ENCODE peak calls at places on chromosomes 1 and 21, in six cellular contexts. X is RWPE1, P is OCI-LY7, W is WTC11, O is astrocyte of the spinal cord, Z is AG09309. Q is an unnamed sample.

GRCh38 chr1:197799271-197799670 is 24.0 kb upstream of the DENND1B start:
- DNase-seq in X (peak), P (no peak), W (no peak), O (peak), Z (peak), Q (no peak)

GRCh38 chr1:165943198-165943597 is 115.8 kb downstream of the UCK2 start:
- DNase-seq in X (no peak), P (no peak), W (no peak), O (no peak), Z (no peak), Q (no peak)

GRCh38 chr1:25672763-25673409 is 56.3 kb downstream of the MAN1C1 start:
- DNase-seq in X (no peak), P (no peak), W (no peak), O (no peak), Z (no peak), Q (no peak)

GRCh38 chr1:54314691-54315455 is 91.3 kb downstream of the SSBP3 start:
- DNase-seq in X (no peak), P (no peak), W (no peak), O (no peak), Z (no peak), Q (no peak)

GRCh38 chr1:239976130-239976968 is 115.3 kb upstream of the FMN2 start:
- DNase-seq in X (peak), P (peak), W (peak), O (peak), Z (peak), Q (no peak)

GRCh38 chr1:1199961-1200875 is 6.2 kb downstream of the TNFRSF18 start:
- DNase-seq in X (no peak), P (no peak), W (no peak), O (no peak), Z (no peak), Q (no peak)

GRCh38 chr1:65259816-65260215 is 49.5 kb upstream of the DNAJC6 start:
- DNase-seq in X (no peak), P (no peak), W (no peak), O (no peak), Z (no peak), Q (no peak)

GRCh38 chr1:85815906-85816305 is 107.7 kb upstream of the ZNHIT6 start:
- DNase-seq in X (no peak), P (no peak), W (no peak), O (no peak), Z (no peak), Q (no peak)

GRCh38 chr1:54409156-54410142 is 3.3 kb upstream of the SSBP3 start:
- DNase-seq in X (no peak), P (peak), W (no peak), O (no peak), Z (no peak), Q (no peak)

GRCh38 chr1:183180213-183180612 is 5.9 kb upstream of the LAMC2 start:
- DNase-seq in X (no peak), P (no peak), W (no peak), O (peak), Z (peak), Q (no peak)

GRCh38 chr1:223219846-223220610 is 77.0 kb upstream of the TLR5 start:
- DNase-seq in X (no peak), P (no peak), W (no peak), O (no peak), Z (no peak), Q (no peak)

GRCh38 chr21:30436986-30437385 is 3.1 kb upstream of the KRTAP15-1 start:
- DNase-seq in X (no peak), P (no peak), W (no peak), O (no peak), Z (no peak), Q (no peak)

GRCh38 chr1:44505210-44505993 is 100.3 kb downstream of the RNF220 start:
- DNase-seq in X (no peak), P (no peak), W (no peak), O (peak), Z (no peak), Q (no peak)

GRCh38 chr21:21268061-21268471 is 269.9 kb downstream of the NCAM2 start:
- DNase-seq in X (no peak), P (no peak), W (no peak), O (peak), Z (no peak), Q (no peak)

GRCh38 chr1:155069551-155070391 is 6.2 kb downstream of the EFNA4 start:
- DNase-seq in X (no peak), P (no peak), W (no peak), O (no peak), Z (no peak), Q (no peak)

GRCh38 chr1:204268101-204268500 is 54.3 kb upstream of the GOLT1A start:
- DNase-seq in X (no peak), P (no peak), W (no peak), O (no peak), Z (no peak), Q (no peak)

GRCh38 chr1:11573293-11573692 is 80.9 kb downstream of the FBXO2 start:
- DNase-seq in X (no peak), P (no peak), W (no peak), O (no peak), Z (no peak), Q (no peak)

GRCh38 chr1:11569954-11570353 is 84.3 kb downstream of the FBXO2 start:
- DNase-seq in X (no peak), P (no peak), W (no peak), O (no peak), Z (no peak), Q (no peak)

GRCh38 chr1:11569551-11569950 is 84.7 kb downstream of the FBXO2 start:
- DNase-seq in X (peak), P (no peak), W (no peak), O (no peak), Z (no peak), Q (no peak)

GRCh38 chr1:11570821-11571220 is 83.4 kb downstream of the FBXO2 start:
- DNase-seq in X (no peak), P (no peak), W (no peak), O (no peak), Z (no peak), Q (no peak)

DNA sequence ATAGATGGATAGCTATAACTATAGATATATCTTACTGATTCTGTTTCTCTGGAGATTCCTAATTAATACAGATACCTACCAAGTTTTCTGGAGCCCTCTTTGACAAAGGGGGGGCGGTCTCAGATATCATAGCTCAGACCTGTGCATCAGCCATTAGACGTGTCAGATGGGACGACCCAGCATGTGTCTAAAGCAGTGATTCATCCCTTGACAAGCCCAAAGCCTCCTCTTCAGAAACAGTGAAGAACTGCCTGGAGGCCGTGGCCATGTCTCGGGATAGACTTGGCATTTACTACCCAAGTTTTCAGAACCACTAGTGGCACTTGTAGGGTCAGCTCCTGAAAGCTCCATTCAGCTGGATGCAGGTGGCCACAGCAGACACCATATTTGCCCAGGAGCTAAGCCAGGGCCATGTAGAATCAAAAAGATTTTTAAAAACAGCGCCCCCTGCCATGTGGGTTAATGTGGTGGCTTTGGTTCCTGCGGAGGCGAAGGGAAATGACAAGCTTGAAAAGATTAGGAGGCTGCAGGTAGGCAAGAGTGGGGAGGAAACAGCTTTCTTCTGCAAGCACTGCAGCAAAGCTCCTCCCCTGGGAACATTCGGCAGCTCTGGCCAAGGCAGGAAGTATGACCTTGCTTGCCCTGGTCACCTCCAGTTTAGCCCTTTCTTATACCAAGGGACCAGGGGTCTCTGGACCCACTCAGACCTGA is 82.2 kb downstream of the FBXO2 start:
- DNase-seq in X (no peak), P (peak), W (peak), O (no peak), Z (no peak), Q (no peak)
- TF ChIP-seq CTCF in X (no peak), P (peak), W (peak), O (no peak), Z (no peak), Q (no peak)

GRCh38 chr1:234322979-234323378 is 50.3 kb upstream of the COA6 start:
- DNase-seq in X (no peak), P (peak), W (peak), O (peak), Z (no peak), Q (no peak)
- TF ChIP-seq CTCF in X (no peak), P (peak), W (peak), O (peak), Z (peak), Q (peak)

GRCh38 chr1:206430031-206430983 is 40.0 kb upstream of the IKBKE start:
- DNase-seq in X (peak), P (no peak), W (no peak), O (peak), Z (peak), Q (peak)

GRCh38 chr1:206421616-206422355 is 48.5 kb upstream of the IKBKE start:
- DNase-seq in X (no peak), P (no peak), W (no peak), O (no peak), Z (no peak), Q (no peak)

GRCh38 chr1:206422525-206422924 is 47.8 kb upstream of the IKBKE start:
- DNase-seq in X (no peak), P (no peak), W (no peak), O (no peak), Z (no peak), Q (no peak)

GRCh38 chr1:206429421-206429820 is 40.9 kb upstream of the IKBKE start:
- DNase-seq in X (no peak), P (no peak), W (no peak), O (no peak), Z (no peak), Q (no peak)

DNA sequence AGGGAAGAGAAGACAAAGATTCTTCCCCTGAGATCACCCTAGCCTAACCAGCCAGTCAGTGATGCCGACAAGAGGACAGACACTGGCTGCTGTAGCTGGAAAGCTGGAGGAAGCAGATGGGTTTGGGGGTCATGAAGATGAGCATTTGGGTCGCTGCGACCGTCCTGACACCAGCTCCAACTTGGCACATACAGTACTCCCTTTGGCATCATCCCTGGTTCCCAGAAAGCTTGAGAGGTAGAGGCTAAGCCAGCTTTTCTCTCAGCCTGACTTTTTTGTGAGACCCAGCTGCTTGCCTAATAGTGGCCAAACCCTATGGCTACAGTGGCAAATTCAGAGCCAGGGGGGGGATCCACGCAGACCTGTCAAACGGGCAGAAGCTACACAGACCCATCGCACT is 43.0 kb upstream of the IKBKE start:
- DNase-seq in X (no peak), P (no peak), W (no peak), O (no peak), Z (no peak), Q (no peak)
- TF ChIP-seq CTCF in X (no peak), P (no peak), W (no peak), O (no peak), Z (no peak), Q (no peak)

DNA sequence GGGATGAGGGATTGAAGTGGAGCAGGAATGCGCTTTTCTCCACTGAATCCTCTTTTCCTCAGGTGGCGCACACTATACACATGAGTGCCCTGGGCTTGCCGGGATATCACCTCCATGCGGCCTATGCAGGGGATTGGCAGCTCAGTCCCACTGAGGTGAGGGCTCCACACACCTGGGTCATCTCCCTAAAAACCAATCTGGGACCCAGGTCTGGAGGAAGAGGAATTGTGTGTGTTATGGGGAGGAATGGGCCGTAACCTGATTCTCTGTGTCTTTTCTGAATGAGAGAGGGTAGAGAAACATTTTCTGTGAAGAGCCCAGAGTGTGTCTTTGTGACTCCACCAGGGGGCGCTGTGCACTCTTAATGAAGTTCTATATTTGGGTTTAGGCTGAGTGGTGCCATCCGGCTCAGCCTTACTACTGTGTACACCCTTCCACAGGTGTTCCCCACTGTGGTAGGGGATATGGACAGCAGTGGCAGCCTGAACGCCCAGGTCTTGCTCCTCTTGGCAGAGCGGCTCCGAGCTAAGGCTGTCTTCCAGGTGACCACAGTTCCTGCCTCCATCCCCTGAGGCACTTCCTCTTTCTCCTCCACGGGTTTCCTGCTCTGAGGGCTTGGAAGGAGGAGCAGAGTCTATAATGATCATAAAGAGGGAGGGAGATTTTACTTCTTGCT is 1.5 kb downstream of the TOMM40L start:
- DNase-seq in X (peak), P (peak), W (peak), O (peak), Z (peak), Q (no peak)
- TF ChIP-seq CTCF in X (peak), P (peak), W (peak), O (peak), Z (peak), Q (peak)

DNA sequence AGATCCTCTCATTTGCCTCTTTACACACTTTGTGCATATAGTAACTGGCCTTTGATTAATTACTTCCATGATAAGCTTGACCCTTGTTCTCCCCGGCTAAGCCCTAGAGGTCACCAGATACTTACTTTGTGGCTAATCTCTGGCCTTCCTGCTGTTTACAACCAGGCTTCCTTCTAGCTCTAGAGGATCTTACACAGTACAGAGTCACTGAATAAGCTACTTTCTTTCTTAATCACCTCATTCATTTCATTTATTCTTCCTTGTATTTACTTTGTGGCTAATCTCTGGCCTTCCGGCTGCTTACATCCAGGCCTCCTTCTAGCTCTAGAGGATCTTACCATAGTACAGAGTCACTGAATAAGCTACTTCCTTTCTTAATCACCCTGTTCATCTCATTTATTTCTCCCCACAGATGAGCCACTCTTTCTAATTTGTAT is 144.3 kb upstream of the C1orf21 start:
- DNase-seq in X (peak), P (no peak), W (no peak), O (peak), Z (peak), Q (peak)
- TF ChIP-seq CTCF in X (no peak), P (no peak), W (no peak), O (no peak), Z (no peak), Q (no peak)

GRCh38 chr1:217562229-217562878 is 68.5 kb downstream of the GPATCH2 start:
- DNase-seq in X (peak), P (no peak), W (no peak), O (peak), Z (peak), Q (peak)
- TF ChIP-seq CTCF in X (no peak), P (no peak), W (no peak), O (no peak), Z (no peak), Q (no peak)

DNA sequence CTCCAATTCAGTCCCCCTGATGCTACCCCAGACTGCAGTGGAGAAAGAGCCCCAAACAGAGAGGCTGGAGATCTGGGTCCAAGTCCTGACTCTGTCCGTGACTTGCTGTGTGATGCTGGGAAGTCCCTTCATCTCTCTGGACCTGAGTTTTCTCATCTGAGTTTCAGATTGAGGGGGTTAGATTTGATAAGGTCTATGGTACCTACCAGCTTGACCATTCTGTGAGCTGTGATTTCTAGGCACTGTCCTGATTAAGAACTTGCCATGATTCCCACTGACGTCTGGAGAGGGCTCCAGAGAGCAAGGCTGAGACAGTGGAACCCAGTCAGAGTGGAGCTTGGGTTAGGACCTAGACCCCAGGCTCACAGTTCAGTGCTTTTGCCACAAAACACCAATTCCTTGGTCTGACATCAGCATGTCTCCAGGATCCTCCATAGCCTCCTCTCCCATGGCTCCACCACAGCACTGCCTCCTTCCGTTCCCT is 43.8 kb upstream of the DMBX1 start:
- DNase-seq in X (no peak), P (no peak), W (no peak), O (no peak), Z (no peak), Q (no peak)
- TF ChIP-seq CTCF in X (no peak), P (peak), W (no peak), O (peak), Z (peak), Q (no peak)

DNA sequence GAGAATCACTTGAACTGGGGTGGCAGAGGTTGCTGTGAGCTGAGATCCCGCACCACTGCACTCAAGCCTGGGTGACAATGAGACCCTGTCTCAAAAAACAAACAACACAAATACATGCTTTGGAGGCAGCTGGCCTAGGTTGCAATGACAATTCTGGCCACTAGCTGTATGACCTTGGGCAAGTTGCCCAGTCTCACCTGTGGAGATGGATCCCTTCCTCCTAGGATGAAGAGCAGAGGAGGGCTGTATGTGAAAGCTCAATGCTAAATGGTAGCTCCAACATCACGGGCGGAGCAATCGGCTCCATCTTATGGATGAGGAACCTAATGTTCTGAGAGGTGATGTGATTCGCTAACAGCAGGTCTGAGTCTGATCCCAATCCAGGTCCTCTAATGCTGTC is 20.6 kb downstream of the ADORA1 start:
- DNase-seq in X (peak), P (peak), W (peak), O (no peak), Z (no peak), Q (no peak)
- TF ChIP-seq CTCF in X (peak), P (peak), W (no peak), O (peak), Z (peak), Q (peak)

GRCh38 chr1:184860985-184861754 is 106.5 kb upstream of the EDEM3 start:
- DNase-seq in X (no peak), P (no peak), W (no peak), O (no peak), Z (no peak), Q (no peak)

GRCh38 chr1:184859381-184860105 is 104.9 kb upstream of the EDEM3 start:
- DNase-seq in X (no peak), P (no peak), W (no peak), O (no peak), Z (no peak), Q (no peak)

GRCh38 chr1:184861755-184862336 is 107.2 kb upstream of the EDEM3 start:
- DNase-seq in X (no peak), P (no peak), W (no peak), O (no peak), Z (no peak), Q (no peak)

GRCh38 chr1:184858288-184858687 is 103.6 kb upstream of the EDEM3 start:
- DNase-seq in X (no peak), P (no peak), W (no peak), O (no peak), Z (no peak), Q (no peak)

GRCh38 chr1:184860535-184860934 is 105.9 kb upstream of the EDEM3 start:
- DNase-seq in X (no peak), P (no peak), W (no peak), O (no peak), Z (no peak), Q (no peak)
- TF ChIP-seq CTCF in X (no peak), P (no peak), W (no peak), O (no peak), Z (no peak), Q (no peak)